ENCODE peak calls at places on chromosomes 1 and 21, in six cellular contexts. A is body of pancreas, G is uterus, U is lower leg skin, F is A549, V is transverse colon. Q is an unnamed sample.
A peak's percentile ranks its signal among the peaks of the same experiment; 100 is the strongest.

GRCh38 chr1:52402860-52403240 is 1.4 kb downstream of the ORC1 start:
- DNase-seq in A (no peak), G (no peak), U (no peak), F (no peak), V (no peak), Q (no peak)

GRCh38 chr21:41632748-41633475 is 125.0 kb upstream of the TMPRSS2 start:
- DNase-seq in A (peak; percentile 22), G (no peak), U (no peak), F (no peak), V (no peak), Q (no peak)

GRCh38 chr1:117138556-117138955 is 17.0 kb upstream of the TRIM45 start:
- DNase-seq in A (no peak), G (no peak), U (no peak), F (no peak), V (no peak), Q (no peak)

GRCh38 chr21:15804247-15804985 is 74.6 kb downstream of the USP25 start:
- DNase-seq in A (no peak), G (no peak), U (no peak), F (no peak), V (no peak), Q (no peak)

GRCh38 chr1:10107985-10108663 is 75.4 kb downstream of the UBE4B start:
- DNase-seq in A (no peak), G (no peak), U (no peak), F (peak; percentile 16), V (no peak), Q (peak; percentile 37)

GRCh38 chr1:204758601-204759000 is 73.1 kb upstream of the LRRN2 start:
- DNase-seq in A (no peak), G (no peak), U (no peak), F (no peak), V (no peak), Q (no peak)

GRCh38 chr21:35113064-35113463 is 64.0 kb upstream of the RUNX1 start:
- DNase-seq in A (no peak), G (no peak), U (no peak), F (no peak), V (no peak), Q (no peak)

GRCh38 chr1:1308756-1309524 is 543 bp downstream of the PUSL1 start:
- DNase-seq in A (peak; percentile 48), G (no peak), U (no peak), F (no peak), V (peak; percentile 57), Q (no peak)

GRCh38 chr1:77655431-77655974 is 27.0 kb downstream of the ZZZ3 start:
- DNase-seq in A (peak; percentile 37), G (no peak), U (no peak), F (peak; percentile 7), V (no peak), Q (no peak)

GRCh38 chr1:7389201-7389785 is 381.8 kb upstream of the VAMP3 start:
- DNase-seq in A (no peak), G (no peak), U (peak; percentile 77), F (no peak), V (no peak), Q (no peak)

DNA sequence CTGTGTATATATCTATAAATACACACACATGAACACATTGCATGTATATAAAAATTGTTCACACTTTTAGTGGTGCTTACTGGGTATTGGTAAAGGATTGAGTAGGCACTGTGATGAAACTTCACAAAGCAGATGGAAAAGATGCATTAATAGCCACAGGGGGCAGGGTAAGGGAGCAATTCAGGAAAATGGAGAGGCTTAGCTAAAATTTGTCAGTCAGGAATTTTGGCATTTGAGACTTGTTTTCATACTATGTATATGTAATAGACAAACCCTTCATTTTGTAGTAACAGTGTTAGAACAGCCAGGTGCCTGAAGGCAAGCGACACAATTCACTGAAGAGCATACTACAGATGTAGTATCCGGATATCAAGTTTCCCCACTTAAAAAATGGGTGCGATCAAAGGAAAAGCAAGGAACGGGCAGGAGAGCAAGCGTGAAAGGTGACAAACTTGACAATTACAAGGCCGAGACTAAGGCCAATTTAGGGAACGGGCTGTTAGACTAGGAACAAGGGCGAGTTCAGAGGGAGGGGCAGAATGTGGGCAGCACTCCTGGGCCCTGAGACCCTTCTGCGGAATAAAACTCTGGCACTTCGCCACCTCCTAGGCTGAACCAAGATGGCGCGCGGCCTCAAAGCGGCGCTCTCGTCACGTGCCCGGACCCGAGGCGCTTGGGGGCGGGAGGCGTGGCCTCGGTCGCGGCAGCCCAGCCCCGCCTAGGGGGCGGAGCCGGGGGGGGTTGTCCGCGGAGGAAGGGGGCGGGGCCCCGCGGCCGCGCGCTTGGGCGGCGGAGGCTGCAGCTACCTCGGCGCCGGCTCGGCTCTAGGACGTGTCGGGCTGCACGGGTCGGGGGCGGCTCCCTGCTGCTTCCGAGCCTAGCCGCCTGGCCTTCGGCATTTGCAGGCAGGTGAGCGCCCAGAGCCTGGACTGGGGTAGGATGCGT is at the start of gene PPFIA4:
- DNase-seq in A (peak; percentile 86), G (peak; percentile 73), U (peak; percentile 97), F (peak; percentile 87), V (peak; percentile 87), Q (peak; percentile 84)
- TF ChIP-seq POLR2A in A (peak; percentile 15), G (peak; percentile 34), U (no peak), F (peak; percentile 37), V (peak; percentile 23), Q (peak; percentile 90)

GRCh38 chr1:46403916-46404315 is 9.8 kb downstream of the FAAH start:
- DNase-seq in A (no peak), G (no peak), U (no peak), F (no peak), V (no peak), Q (no peak)

GRCh38 chr1:46400398-46400797 is 6.3 kb downstream of the FAAH start:
- DNase-seq in A (no peak), G (no peak), U (no peak), F (no peak), V (peak; percentile 39), Q (no peak)

GRCh38 chr1:46401514-46401913 is 7.4 kb downstream of the FAAH start:
- DNase-seq in A (peak; percentile 20), G (no peak), U (no peak), F (no peak), V (no peak), Q (no peak)

GRCh38 chr1:46404482-46405203 is 10.5 kb downstream of the FAAH start:
- DNase-seq in A (no peak), G (no peak), U (no peak), F (no peak), V (no peak), Q (no peak)

GRCh38 chr1:46401964-46402626 is 8.0 kb downstream of the FAAH start:
- DNase-seq in A (peak; percentile 93), G (peak; percentile 72), U (peak; percentile 90), F (peak; percentile 31), V (peak; percentile 87), Q (peak; percentile 76)
- TF ChIP-seq POLR2A in A (no peak), G (no peak), U (no peak), F (no peak), V (peak; percentile 26), Q (no peak)

DNA sequence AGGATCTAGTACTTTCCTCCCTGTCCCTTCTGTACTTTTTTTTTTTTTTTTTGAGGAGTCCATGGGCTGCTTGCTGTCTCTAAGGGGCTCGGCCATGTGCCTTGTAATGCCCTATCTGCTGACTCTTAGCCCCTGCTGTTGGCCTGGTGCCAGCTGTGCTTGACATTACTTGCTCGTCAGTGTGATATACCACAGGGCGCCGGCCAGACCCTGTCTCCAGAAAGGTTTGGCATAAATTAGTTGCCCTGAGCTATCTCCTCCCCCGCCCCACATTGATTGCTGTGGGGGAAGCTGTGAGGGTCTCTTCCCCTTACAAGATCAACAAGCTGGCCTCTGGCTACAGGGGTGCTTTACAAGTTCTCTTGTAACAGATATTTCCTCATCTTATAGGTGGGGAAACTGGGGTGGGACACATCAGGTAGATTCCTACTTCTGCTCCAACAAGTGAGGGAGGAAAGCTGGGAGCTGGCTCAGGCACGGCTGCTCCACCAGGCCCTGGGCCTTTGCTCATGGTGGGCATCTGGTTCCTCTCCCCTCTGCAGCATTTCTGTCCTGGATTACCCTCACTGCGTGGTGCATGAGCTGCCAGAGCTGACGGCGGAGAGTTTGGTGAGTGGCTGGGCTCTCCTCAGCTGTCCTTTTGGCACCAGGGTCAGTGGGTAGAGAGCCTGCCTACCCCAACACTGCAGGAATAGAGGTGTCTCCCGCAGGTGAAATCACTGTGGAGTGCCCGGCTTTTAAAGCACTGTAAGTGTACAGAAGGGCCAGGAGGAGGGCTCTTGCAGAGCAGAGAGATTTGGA is 15.6 kb downstream of the STRIP1 start:
- DNase-seq in A (no peak), G (no peak), U (no peak), F (no peak), V (no peak), Q (no peak)
- TF ChIP-seq POLR2A in A (no peak), G (no peak), U (no peak), F (no peak), V (no peak), Q (no peak)

DNA sequence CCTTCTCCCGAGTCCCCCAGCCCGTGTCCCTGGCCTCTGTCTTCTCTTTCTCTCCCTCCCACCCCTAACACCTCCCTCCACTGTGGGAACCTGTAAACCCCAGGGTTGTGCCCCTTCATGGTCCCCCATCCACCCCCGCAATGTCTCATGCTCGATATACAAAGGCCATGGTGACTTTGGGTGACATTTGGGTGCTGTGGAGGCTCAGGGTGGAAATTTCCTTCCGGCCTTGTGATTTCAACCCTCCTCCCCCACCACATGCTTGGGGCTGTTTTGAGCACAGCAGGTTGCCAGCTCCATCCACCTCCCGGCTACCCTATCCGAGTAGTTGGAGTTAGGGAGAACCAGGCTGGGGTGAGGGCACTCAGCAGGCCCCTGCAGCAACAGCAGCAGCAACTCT is 25.7 kb upstream of the VPS13D start:
- DNase-seq in A (no peak), G (no peak), U (no peak), F (no peak), V (no peak), Q (no peak)
- TF ChIP-seq POLR2A in A (no peak), G (no peak), U (no peak), F (no peak), V (no peak), Q (no peak)

DNA sequence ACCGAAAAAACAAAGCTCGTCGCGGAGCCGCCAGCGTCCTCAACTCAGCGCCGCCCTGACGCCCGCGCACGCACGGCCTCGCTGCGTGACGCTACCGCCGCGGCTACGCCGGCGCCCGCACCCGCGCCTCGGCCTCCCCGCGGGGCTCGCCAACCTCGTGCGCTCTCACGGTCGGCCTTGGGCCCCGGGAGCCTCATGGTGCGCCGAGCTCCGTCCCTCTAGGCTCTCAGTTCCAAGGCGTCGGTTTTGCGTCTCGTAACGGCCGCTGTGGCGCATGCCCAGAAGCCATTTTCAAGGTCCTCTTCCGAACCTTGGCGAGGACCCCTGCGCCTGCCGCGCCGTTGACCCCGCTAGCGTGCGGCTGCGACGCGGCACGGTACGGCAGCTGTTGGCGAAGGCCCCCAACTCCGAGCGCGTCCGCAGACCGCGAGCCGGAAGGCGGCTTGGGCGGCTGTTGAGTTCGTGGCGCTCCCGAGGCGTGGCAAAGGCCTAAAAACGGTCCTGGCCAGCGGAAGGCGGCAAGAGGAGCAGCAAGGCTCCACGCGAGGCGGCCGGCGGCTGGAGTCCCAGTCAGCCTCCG is at the start of gene HENMT1:
- DNase-seq in A (peak; percentile 48), G (peak; percentile 54), U (peak; percentile 93), F (peak; percentile 80), V (peak; percentile 66), Q (no peak)
- TF ChIP-seq POLR2A in A (peak; percentile 36), G (peak; percentile 23), U (no peak), F (peak; percentile 38), V (peak; percentile 44), Q (no peak)